ENCODE peak calls at places on chromosomes 16 and 17, in six cellular contexts. K, Q, U, A, Z and D are unnamed samples.

GRCh38 chr16:70576431-70577255 is 53.0 kb downstream of the SF3B3 start:
- DNase-seq in K (peak; percentile 84), Q (peak; percentile 22), U (no peak), A (peak; percentile 70), Z (no peak), D (peak; percentile 28)

GRCh38 chr16:58019866-58020538 is 5.6 kb upstream of the MMP15 start:
- DNase-seq in K (no peak), Q (no peak), U (no peak), A (no peak), Z (no peak), D (peak; percentile 13)

GRCh38 chr17:64056269-64057005 is 36.0 kb upstream of the ICAM2 start:
- DNase-seq in K (no peak), Q (peak; percentile 49), U (no peak), A (no peak), Z (no peak), D (peak; percentile 25)

GRCh38 chr16:69311533-69312388 is 611 bp downstream of the VPS4A start:
- DNase-seq in K (peak; percentile 71), Q (peak; percentile 26), U (peak; percentile 60), A (peak; percentile 63), Z (no peak), D (peak; percentile 67)

GRCh38 chr16:84169765-84170310 is 17.0 kb downstream of the TAF1C start:
- DNase-seq in K (no peak), Q (no peak), U (no peak), A (no peak), Z (no peak), D (no peak)

GRCh38 chr17:14307560-14308024 is 6.7 kb downstream of the HS3ST3B1 start:
- DNase-seq in K (peak; percentile 93), Q (no peak), U (no peak), A (no peak), Z (no peak), D (no peak)

GRCh38 chr16:50371036-50371716 is 2.4 kb upstream of the BRD7 start:
- DNase-seq in K (no peak), Q (no peak), U (no peak), A (no peak), Z (no peak), D (no peak)

GRCh38 chr17:2018716-2019490 is 6.2 kb downstream of the RTN4RL1 start:
- DNase-seq in K (no peak), Q (no peak), U (no peak), A (no peak), Z (no peak), D (no peak)

GRCh38 chr17:61574542-61575351 is 16.3 kb downstream of the NACA2 start:
- DNase-seq in K (peak; percentile 66), Q (peak; percentile 89), U (peak; percentile 66), A (peak; percentile 81), Z (peak; percentile 74), D (peak; percentile 65)

GRCh38 chr17:3574231-3574630 is 16.6 kb upstream of the TRPV3 start:
- DNase-seq in K (no peak), Q (peak; percentile 73), U (no peak), A (no peak), Z (no peak), D (no peak)

GRCh38 chr16:85072947-85073346 is 39.3 kb downstream of the CIBAR2 start:
- DNase-seq in K (peak; percentile 95), Q (no peak), U (no peak), A (no peak), Z (no peak), D (no peak)

GRCh38 chr16:84421938-84422220 is 53.5 kb downstream of the ATP2C2 start:
- DNase-seq in K (no peak), Q (no peak), U (no peak), A (no peak), Z (no peak), D (no peak)

GRCh38 chr16:86619263-86619935 is 41.0 kb downstream of the FOXL1 start:
- DNase-seq in K (peak; percentile 66), Q (no peak), U (no peak), A (no peak), Z (no peak), D (no peak)

GRCh38 chr16:80720759-80721470 is 83.5 kb downstream of the CDYL2 start:
- DNase-seq in K (peak; percentile 50), Q (no peak), U (no peak), A (no peak), Z (no peak), D (no peak)

GRCh38 chr17:75720656-75721462 is at the start of gene ITGB4:
- DNase-seq in K (peak; percentile 20), Q (peak; percentile 96), U (peak; percentile 80), A (peak; percentile 93), Z (peak; percentile 72), D (peak; percentile 75)

GRCh38 chr17:4007346-4008081 is 43.3 kb upstream of the ATP2A3 start:
- DNase-seq in K (no peak), Q (no peak), U (no peak), A (no peak), Z (no peak), D (no peak)

GRCh38 chr17:1996243-1997145 is 28.6 kb downstream of the RTN4RL1 start:
- DNase-seq in K (no peak), Q (no peak), U (no peak), A (no peak), Z (no peak), D (no peak)

GRCh38 chr16:70428178-70428998 is 10.5 kb downstream of the ST3GAL2 start:
- DNase-seq in K (peak; percentile 96), Q (peak; percentile 91), U (peak; percentile 75), A (peak; percentile 95), Z (peak; percentile 51), D (peak; percentile 67)

GRCh38 chr16:89905511-89906140 is 13.0 kb upstream of the MC1R start:
- DNase-seq in K (peak; percentile 30), Q (no peak), U (no peak), A (no peak), Z (no peak), D (no peak)

GRCh38 chr17:50151041-50151936 is 812 bp upstream of the PPP1R9B start:
- DNase-seq in K (peak; percentile 96), Q (peak; percentile 97), U (peak; percentile 97), A (peak; percentile 96), Z (peak; percentile 85), D (peak; percentile 95)

GRCh38 chr16:29021471-29021870 is 36.6 kb downstream of the LAT start:
- DNase-seq in K (no peak), Q (no peak), U (no peak), A (no peak), Z (no peak), D (no peak)

GRCh38 chr16:88700636-88701482 is 5.3 kb downstream of the RNF166 start:
- DNase-seq in K (peak; percentile 73), Q (peak; percentile 72), U (no peak), A (peak; percentile 38), Z (no peak), D (peak; percentile 86)

GRCh38 chr17:28807925-28808641 is 34.5 kb downstream of the FAM222B start:
- DNase-seq in K (peak; percentile 91), Q (peak; percentile 74), U (no peak), A (peak; percentile 38), Z (peak; percentile 69), D (no peak)

GRCh38 chr17:17042851-17043667 is 802 bp downstream of the MPRIP start:
- DNase-seq in K (peak; percentile 82), Q (peak; percentile 58), U (peak; percentile 45), A (no peak), Z (no peak), D (peak; percentile 30)

GRCh38 chr17:17763734-17764133 is 73.1 kb downstream of the SREBF1 start:
- DNase-seq in K (no peak), Q (no peak), U (no peak), A (no peak), Z (no peak), D (no peak)

GRCh38 chr16:4327782-4328579 is 12.1 kb downstream of the GLIS2 start:
- DNase-seq in K (peak; percentile 92), Q (no peak), U (peak; percentile 94), A (peak; percentile 93), Z (no peak), D (peak; percentile 69)
- H3K4me1 ChIP-seq in K (peaks cover 8% of the 10 kb centered on the region), Q (no peaks in the 10 kb centered on the region), U (peaks cover 12% of the 10 kb centered on the region), A (peaks cover 48% of the 10 kb centered on the region), Z (peaks cover 8% of the 10 kb centered on the region), D (peaks cover 10% of the 10 kb centered on the region)

GRCh38 chr16:27822529-27823437 is 240.7 kb downstream of the GSG1L start:
- DNase-seq in K (no peak), Q (peak; percentile 15), U (no peak), A (peak; percentile 19), Z (no peak), D (no peak)

GRCh38 chr16:27826081-27826892 is 237.2 kb downstream of the GSG1L start:
- DNase-seq in K (no peak), Q (no peak), U (no peak), A (no peak), Z (no peak), D (no peak)

GRCh38 chr16:27824786-27825185 is 238.7 kb downstream of the GSG1L start:
- DNase-seq in K (no peak), Q (no peak), U (no peak), A (no peak), Z (no peak), D (no peak)

GRCh38 chr16:27823438-27823820 is 240.1 kb downstream of the GSG1L start:
- DNase-seq in K (no peak), Q (no peak), U (no peak), A (no peak), Z (no peak), D (no peak)

GRCh38 chr16:27824006-27824405 is 239.5 kb downstream of the GSG1L start:
- DNase-seq in K (no peak), Q (no peak), U (no peak), A (no peak), Z (no peak), D (no peak)
- TF ChIP-seq EZH2phosphoT487 in K (no peak), Q (no peak), U (no peak), A (no peak), Z (no peak), D (no peak)

GRCh38 chr17:42920922-42921321 is 20.3 kb downstream of the G6PC1 start:
- DNase-seq in K (no peak), Q (no peak), U (no peak), A (no peak), Z (no peak), D (peak; percentile 45)

GRCh38 chr17:42922335-42922734 is 21.7 kb downstream of the G6PC1 start:
- DNase-seq in K (no peak), Q (no peak), U (no peak), A (no peak), Z (no peak), D (no peak)

GRCh38 chr17:42920106-42920900 is 19.7 kb downstream of the G6PC1 start:
- DNase-seq in K (no peak), Q (no peak), U (peak; percentile 8), A (peak; percentile 54), Z (no peak), D (no peak)

GRCh38 chr17:42917236-42917603 is 16.6 kb downstream of the G6PC1 start:
- DNase-seq in K (no peak), Q (no peak), U (no peak), A (no peak), Z (no peak), D (no peak)

GRCh38 chr17:42918902-42919521 is 18.4 kb downstream of the G6PC1 start:
- DNase-seq in K (no peak), Q (no peak), U (no peak), A (no peak), Z (no peak), D (no peak)
- H3K4me1 ChIP-seq in K (no peaks in the 10 kb centered on the region), Q (peaks cover 6% of the 10 kb centered on the region), U (peaks cover 23% of the 10 kb centered on the region), A (peaks cover 21% of the 10 kb centered on the region), Z (no peaks in the 10 kb centered on the region), D (peaks cover 43% of the 10 kb centered on the region)

DNA sequence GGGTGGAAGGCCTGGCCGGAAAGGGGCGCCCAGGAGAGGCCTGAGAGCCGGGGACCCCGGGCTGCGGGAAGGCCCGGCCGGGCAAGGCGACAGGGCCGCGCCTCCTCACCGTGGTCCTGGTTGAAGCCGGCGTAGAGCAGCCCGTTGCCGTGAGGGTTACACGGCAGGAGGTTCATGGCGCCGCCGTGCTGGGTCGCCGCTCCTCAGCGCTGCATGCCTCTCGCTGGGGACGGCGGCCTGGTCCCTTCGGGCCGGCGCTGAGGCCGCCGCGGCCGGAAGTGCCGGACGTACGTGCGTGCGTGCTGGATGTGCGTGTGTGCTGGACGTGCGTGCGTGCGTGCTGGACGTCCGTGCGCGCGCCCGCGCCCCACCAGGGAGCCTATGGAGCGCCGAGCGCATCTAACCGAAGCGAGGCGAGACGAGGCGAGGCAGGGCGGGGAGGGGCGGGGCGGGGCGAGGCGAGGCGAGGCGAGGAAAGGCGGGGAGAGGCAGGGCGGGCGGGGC is at the start of gene WDR45B:
- DNase-seq in K (peak; percentile 100), Q (peak; percentile 96), U (peak; percentile 97), A (peak; percentile 98), Z (peak; percentile 94), D (peak; percentile 99)
- TF ChIP-seq EZH2phosphoT487 in K (no peak), Q (no peak), U (no peak), A (no peak), Z (no peak), D (no peak)